ENCODE peak calls at places on chromosomes 13 and 19, in nine cellular contexts. G is CD8-positive, alpha-beta memory T cell; T is iris pigment epithelial cell; S is right lobe of liver; A is non-pigmented ciliary epithelial cell; Z is BE2C; L is T-cell; Q is M059J; P is testis. U is an unnamed sample.

GRCh38 chr19:51044327-51044726 is 9.5 kb upstream of the KLK12 start:
- DNase-seq in G (no peak), T (no peak), S (no peak), A (no peak), Z (no peak), L (no peak), Q (no peak), P (no peak), U (no peak)

GRCh38 chr13:40984670-40985366 is 34.3 kb downstream of the ELF1 start:
- DNase-seq in G (no peak), T (no peak), S (no peak), A (no peak), Z (no peak), L (no peak), Q (peak), P (no peak), U (no peak)

GRCh38 chr13:113769106-113769505 is 10.1 kb downstream of the TMEM255B start:
- DNase-seq in G (no peak), T (no peak), S (no peak), A (no peak), Z (no peak), L (no peak), Q (no peak), P (no peak), U (no peak)

GRCh38 chr13:103471896-103472295 is 405.7 kb upstream of the SLC10A2 start:
- DNase-seq in G (no peak), T (no peak), S (no peak), A (no peak), Z (no peak), L (no peak), Q (peak), P (no peak), U (no peak)

GRCh38 chr19:19356901-19357566 is 36.4 kb downstream of the MAU2 start:
- DNase-seq in G (no peak), T (no peak), S (no peak), A (no peak), Z (no peak), L (no peak), Q (no peak), P (no peak), U (no peak)

GRCh38 chr19:16185925-16186234 is 670 bp downstream of the FAM32A start:
- DNase-seq in G (no peak), T (no peak), S (no peak), A (no peak), Z (peak), L (peak), Q (no peak), P (no peak), U (no peak)

GRCh38 chr19:44808463-44809371 is at the start of gene BCAM:
- DNase-seq in G (no peak), T (peak), S (peak), A (no peak), Z (peak), L (no peak), Q (peak), P (peak), U (no peak)

GRCh38 chr13:87678353-87678752 is 7.2 kb downstream of the SLITRK5 start:
- DNase-seq in G (no peak), T (no peak), S (no peak), A (no peak), Z (no peak), L (no peak), Q (no peak), P (no peak), U (no peak)

GRCh38 chr19:57302020-57302465 is 18.2 kb upstream of the ZNF543 start:
- DNase-seq in G (no peak), T (peak), S (no peak), A (peak), Z (peak), L (no peak), Q (peak), P (no peak), U (no peak)